ENCODE peak calls at places on chromosomes 2 and 18, in six cellular contexts. F, H, C, Z, Y and W are unnamed samples.

GRCh38 chr18:54150226-54150625 is 74.2 kb downstream of the MBD2 start:
- DNase-seq in Z (no peak), Y (no peak), F (no peak), C (no peak), H (no peak), W (no peak)

GRCh38 chr2:99403084-99403483 is 65.9 kb downstream of the EIF5B start:
- DNase-seq in H (peak), F (no peak), Y (no peak), C (no peak), Z (no peak), W (no peak)

GRCh38 chr2:37326285-37326684 is 1.7 kb upstream of the PRKD3 start:
- DNase-seq in Z (no peak), H (peak), Y (no peak), C (no peak), F (no peak), W (no peak)

GRCh38 chr2:205448189-205448588 is 234.1 kb upstream of the NRP2 start:
- DNase-seq in C (no peak), Z (no peak), H (no peak), F (no peak), Y (no peak), W (no peak)

GRCh38 chr18:58057291-58057965 is 13.4 kb downstream of the NEDD4L start:
- DNase-seq in Z (no peak), Y (no peak), F (no peak), H (no peak), C (no peak), W (peak)

GRCh38 chr2:64133828-64134227 is 10.4 kb downstream of the PELI1 start:
- DNase-seq in Y (no peak), F (no peak), C (no peak), Z (no peak), H (peak), W (no peak)

GRCh38 chr2:37005118-37005868 is 39.0 kb upstream of the STRN start:
- DNase-seq in H (no peak), F (no peak), Z (no peak), C (peak), Y (no peak), W (no peak)

GRCh38 chr2:102668171-102668570 is 48.8 kb downstream of the SLC9A2 start:
- DNase-seq in Z (no peak), F (no peak), Y (no peak), H (no peak), C (no peak), W (no peak)

GRCh38 chr18:40088130-40088529 is 1866.9 kb upstream of the PIK3C3 start:
- DNase-seq in Z (no peak), C (no peak), F (no peak), H (no peak), Y (no peak), W (no peak)

GRCh38 chr18:28820353-28820752 is 643.4 kb upstream of the CDH2 start:
- DNase-seq in Y (no peak), F (no peak), C (no peak), Z (no peak), H (no peak), W (no peak)

GRCh38 chr2:119482481-119483394 is 41.5 kb downstream of the SCTR start:
- DNase-seq in H (no peak), C (no peak), Y (peak), F (no peak), Z (peak), W (no peak)